ENCODE peak calls at places on chromosome 3, in seven cellular contexts. G, F, C, U, L, X and B are unnamed samples.
A peak's percentile ranks its signal among the peaks of the same experiment; 100 is the strongest.

GRCh38 chr3:4834403-4834866 is 144.8 kb upstream of the BHLHE40 start:
- DNase-seq in G (no peak), F (no peak), C (peak; percentile 61), U (peak; percentile 64), L (peak; percentile 85), X (no peak), B (no peak)

GRCh38 chr3:152071924-152072323 is 196.8 kb upstream of the MBNL1 start:
- DNase-seq in G (no peak), F (no peak), C (peak; percentile 42), U (peak; percentile 45), L (no peak), X (no peak), B (no peak)

GRCh38 chr3:108132727-108133373 is 42.0 kb upstream of the CD47 start:
- DNase-seq in G (no peak), F (no peak), C (no peak), U (no peak), L (no peak), X (no peak), B (no peak)

GRCh38 chr3:183298708-183299153 is 45.7 kb downstream of the B3GNT5 start:
- DNase-seq in G (peak; percentile 62), F (peak; percentile 64), C (no peak), U (no peak), L (peak; percentile 84), X (peak; percentile 89), B (peak; percentile 91)

GRCh38 chr3:117919611-117920010 is 1115.0 kb downstream of the IGSF11 start:
- DNase-seq in G (no peak), F (no peak), C (no peak), U (no peak), L (no peak), X (no peak), B (no peak)

GRCh38 chr3:115148142-115148790 is 1.2 kb upstream of the ZBTB20 start:
- DNase-seq in G (no peak), F (no peak), C (no peak), U (no peak), L (no peak), X (no peak), B (no peak)

GRCh38 chr3:39181408-39182335 is 10.7 kb downstream of the XIRP1 start:
- DNase-seq in G (no peak), F (no peak), C (no peak), U (no peak), L (no peak), X (no peak), B (no peak)

GRCh38 chr3:48215876-48216275 is 7.4 kb upstream of the CAMP start:
- DNase-seq in G (no peak), F (no peak), C (no peak), U (no peak), L (no peak), X (no peak), B (no peak)

GRCh38 chr3:16993227-16993626 is 108.5 kb downstream of the PLCL2 start:
- DNase-seq in G (no peak), F (no peak), C (no peak), U (no peak), L (no peak), X (no peak), B (no peak)

GRCh38 chr3:101646726-101647125 is 30.2 kb downstream of the ZBTB11 start:
- DNase-seq in G (no peak), F (no peak), C (no peak), U (no peak), L (no peak), X (no peak), B (no peak)

GRCh38 chr3:194740859-194741486 is 55.3 kb downstream of the FAM43A start:
- DNase-seq in G (no peak), F (no peak), C (no peak), U (no peak), L (no peak), X (no peak), B (no peak)

GRCh38 chr3:49616491-49616941 is 57.6 kb upstream of the APEH start:
- DNase-seq in G (no peak), F (peak; percentile 32), C (no peak), U (no peak), L (no peak), X (no peak), B (no peak)

DNA sequence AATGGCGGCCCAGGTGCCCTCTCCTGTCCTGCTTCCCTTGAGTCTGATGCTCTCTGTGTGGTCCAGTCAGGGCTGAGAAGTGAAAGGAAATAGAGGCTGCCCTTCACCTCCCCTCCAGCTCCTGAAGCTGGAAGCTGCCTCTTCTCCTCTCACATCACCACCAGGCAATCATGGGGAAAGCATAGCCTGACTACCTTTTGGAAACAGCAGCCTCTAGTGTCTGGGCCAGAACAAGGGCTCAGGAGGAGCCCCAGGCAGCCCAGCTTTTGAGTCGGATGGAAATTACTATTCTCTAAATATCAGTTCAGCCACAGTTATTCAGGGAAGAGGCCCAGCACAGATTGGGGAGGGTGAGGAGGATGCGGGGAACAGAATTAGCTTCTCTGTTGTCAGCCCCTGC is 43.3 kb upstream of the CCDC174 start:
- DNase-seq in G (no peak), F (no peak), C (no peak), U (no peak), L (no peak), X (no peak), B (no peak)
- TF ChIP-seq CTCF in G (no peak), F (peak; percentile 46), C (no peak), U (no peak), L (no peak), X (no peak), B (no peak)

GRCh38 chr3:190424108-190424477 is 25.6 kb downstream of the TMEM207 start:
- DNase-seq in G (no peak), F (no peak), C (no peak), U (no peak), L (no peak), X (no peak), B (no peak)

GRCh38 chr3:190429681-190430080 is 20.0 kb downstream of the TMEM207 start:
- DNase-seq in G (no peak), F (no peak), C (no peak), U (no peak), L (no peak), X (no peak), B (no peak)

GRCh38 chr3:190427108-190427507 is 22.6 kb downstream of the TMEM207 start:
- DNase-seq in G (no peak), F (no peak), C (no peak), U (no peak), L (no peak), X (no peak), B (no peak)

GRCh38 chr3:190425833-190426232 is 23.9 kb downstream of the TMEM207 start:
- DNase-seq in G (no peak), F (no peak), C (no peak), U (no peak), L (no peak), X (no peak), B (no peak)

GRCh38 chr3:190424478-190425439 is 24.9 kb downstream of the TMEM207 start:
- DNase-seq in G (no peak), F (peak; percentile 75), C (peak; percentile 35), U (peak; percentile 36), L (peak; percentile 58), X (peak; percentile 78), B (no peak)
- TF ChIP-seq CTCF in G (no peak), F (peak; percentile 76), C (peak; percentile 50), U (peak; percentile 45), L (peak; percentile 23), X (peak; percentile 57), B (peak; percentile 68)

GRCh38 chr3:11155341-11156025 is 1.2 kb downstream of the HRH1 start:
- DNase-seq in G (peak; percentile 71), F (peak; percentile 87), C (no peak), U (no peak), L (no peak), X (peak; percentile 79), B (no peak)

GRCh38 chr3:11156026-11156410 is 1.7 kb downstream of the HRH1 start:
- DNase-seq in G (no peak), F (no peak), C (no peak), U (no peak), L (peak; percentile 23), X (no peak), B (no peak)

GRCh38 chr3:11157406-11157805 is 3.1 kb downstream of the HRH1 start:
- DNase-seq in G (no peak), F (no peak), C (no peak), U (no peak), L (peak; percentile 1), X (no peak), B (no peak)

GRCh38 chr3:11154036-11154952 is at the start of gene HRH1:
- DNase-seq in G (no peak), F (no peak), C (no peak), U (no peak), L (peak; percentile 64), X (peak; percentile 81), B (no peak)

DNA sequence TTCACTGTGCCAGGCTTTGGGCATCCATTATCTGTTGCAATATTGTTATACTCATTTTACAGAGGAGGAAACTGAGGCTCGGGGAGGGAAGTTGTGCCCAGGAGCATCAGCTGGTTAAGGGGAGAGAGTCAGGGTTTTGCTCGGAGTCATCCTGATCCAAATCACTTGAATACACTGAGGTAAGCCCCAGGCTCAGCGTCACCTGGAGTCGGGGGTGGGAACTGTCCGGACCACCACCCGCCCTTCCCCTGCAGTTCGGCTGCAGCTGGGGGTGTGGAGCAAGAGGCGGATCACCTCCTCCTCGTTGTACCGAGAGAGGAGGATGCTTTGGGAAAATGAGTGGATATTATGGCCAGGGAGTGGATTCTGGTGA is 646 bp downstream of the HRH1 start:
- DNase-seq in G (no peak), F (peak; percentile 56), C (no peak), U (no peak), L (peak; percentile 32), X (no peak), B (no peak)
- TF ChIP-seq CTCF in G (no peak), F (no peak), C (no peak), U (no peak), L (no peak), X (no peak), B (no peak)

GRCh38 chr3:60579734-60580133 is 671.5 kb downstream of the FHIT start:
- DNase-seq in G (no peak), F (no peak), C (no peak), U (no peak), L (no peak), X (no peak), B (no peak)

GRCh38 chr3:60584250-60584649 is 667.0 kb downstream of the FHIT start:
- DNase-seq in G (no peak), F (no peak), C (no peak), U (no peak), L (no peak), X (peak; percentile 24), B (no peak)

GRCh38 chr3:60580826-60581225 is 670.4 kb downstream of the FHIT start:
- DNase-seq in G (no peak), F (no peak), C (no peak), U (no peak), L (no peak), X (no peak), B (no peak)

GRCh38 chr3:60578936-60579335 is 672.3 kb downstream of the FHIT start:
- DNase-seq in G (no peak), F (no peak), C (no peak), U (no peak), L (no peak), X (no peak), B (no peak)

DNA sequence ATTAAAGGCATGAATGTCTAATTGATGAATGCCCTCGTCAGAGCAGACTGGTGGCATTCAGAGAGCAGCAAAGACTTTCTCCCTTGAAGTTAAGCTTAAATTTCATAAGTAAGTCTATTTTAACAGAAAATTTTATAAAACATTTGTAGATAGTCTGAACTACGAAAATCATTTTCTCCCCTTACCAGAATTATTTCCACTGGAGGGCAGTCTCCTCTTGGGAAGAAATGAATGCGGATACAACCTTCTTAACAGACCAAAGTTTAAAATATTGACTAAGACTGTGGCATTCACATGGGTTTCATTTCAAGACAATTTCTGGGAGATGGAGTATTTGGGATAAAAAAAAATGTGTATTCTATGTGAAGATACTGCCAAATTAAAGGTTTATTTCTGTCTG is 669.0 kb downstream of the FHIT start:
- DNase-seq in G (no peak), F (no peak), C (no peak), U (no peak), L (no peak), X (no peak), B (no peak)
- TF ChIP-seq CTCF in G (no peak), F (peak; percentile 60), C (no peak), U (no peak), L (no peak), X (peak; percentile 20), B (no peak)